ENCODE peak calls at places on chromosome 2, in eight cellular contexts. V, Y, S, A, O, P, R and Q are unnamed samples. For H3K36me3, the result is how much of the 10 kb centered on the place peaks cover.

GRCh38 chr2:144452169-144453038 is 67.5 kb downstream of the ZEB2 start:
- DNase-seq in V (no peak), Y (peak), S (no peak), A (no peak), O (no peak), P (no peak), R (no peak), Q (no peak)

GRCh38 chr2:9205963-9206948 is at the start of gene ASAP2:
- DNase-seq in V (peak), Y (peak), S (no peak), A (peak), O (peak), P (no peak), R (peak), Q (peak)

GRCh38 chr2:168166902-168167510 is 80.4 kb downstream of the STK39 start:
- DNase-seq in V (no peak), Y (no peak), S (no peak), A (no peak), O (peak), P (no peak), R (no peak), Q (no peak)

GRCh38 chr2:221492606-221493005 is 79.5 kb downstream of the EPHA4 start:
- DNase-seq in V (no peak), Y (no peak), S (no peak), A (no peak), O (no peak), P (no peak), R (no peak), Q (no peak)

GRCh38 chr2:127107622-127107999 is 657 bp upstream of the BIN1 start:
- DNase-seq in V (peak), Y (peak), S (no peak), A (no peak), O (no peak), P (no peak), R (no peak), Q (peak)

GRCh38 chr2:10260130-10260529 is 42.6 kb upstream of the HPCAL1 start:
- DNase-seq in V (peak), Y (no peak), S (no peak), A (no peak), O (no peak), P (no peak), R (no peak), Q (peak)

GRCh38 chr2:241809383-241810303 is 650 bp downstream of the NEU4 start:
- DNase-seq in V (no peak), Y (no peak), S (no peak), A (no peak), O (no peak), P (no peak), R (no peak), Q (peak)

GRCh38 chr2:156405586-156405985 is 30.6 kb upstream of the GPD2 start:
- DNase-seq in V (peak), Y (peak), S (peak), A (no peak), O (peak), P (no peak), R (peak), Q (no peak)

GRCh38 chr2:4539121-4539520 is 835.7 kb downstream of the DCDC2C start:
- DNase-seq in V (no peak), Y (no peak), S (no peak), A (no peak), O (no peak), P (no peak), R (no peak), Q (no peak)

GRCh38 chr2:67625671-67626070 is 228.5 kb downstream of the ETAA1 start:
- DNase-seq in V (no peak), Y (no peak), S (no peak), A (no peak), O (no peak), P (no peak), R (no peak), Q (no peak)

GRCh38 chr2:15687720-15688119 is 96.1 kb downstream of the DDX1 start:
- DNase-seq in V (no peak), Y (no peak), S (no peak), A (no peak), O (no peak), P (no peak), R (no peak), Q (no peak)

GRCh38 chr2:19403785-19404184 is 45.4 kb upstream of the OSR1 start:
- DNase-seq in V (no peak), Y (no peak), S (no peak), A (no peak), O (no peak), P (peak), R (no peak), Q (no peak)

GRCh38 chr2:221931251-221931991 is 359.3 kb upstream of the EPHA4 start:
- DNase-seq in V (no peak), Y (no peak), S (no peak), A (no peak), O (no peak), P (no peak), R (no peak), Q (no peak)

GRCh38 chr2:56133441-56133840 is 50.3 kb upstream of the CCDC85A start:
- DNase-seq in V (no peak), Y (no peak), S (no peak), A (no peak), O (no peak), P (peak), R (no peak), Q (no peak)

GRCh38 chr2:16127958-16128357 is 187.6 kb downstream of the MYCN start:
- DNase-seq in V (no peak), Y (no peak), S (no peak), A (no peak), O (peak), P (no peak), R (no peak), Q (peak)

GRCh38 chr2:26706616-26707473 is 14.3 kb downstream of the KCNK3 start:
- DNase-seq in V (no peak), Y (no peak), S (no peak), A (peak), O (no peak), P (no peak), R (no peak), Q (no peak)

GRCh38 chr2:183919167-183919566 is 679.2 kb upstream of the ZNF804A start:
- DNase-seq in V (no peak), Y (no peak), S (no peak), A (no peak), O (no peak), P (no peak), R (no peak), Q (no peak)

GRCh38 chr2:239393401-239393940 is 7.3 kb downstream of the HDAC4 start:
- DNase-seq in V (peak), Y (no peak), S (no peak), A (no peak), O (no peak), P (no peak), R (no peak), Q (peak)

GRCh38 chr2:223949241-223949640 is 4.1 kb upstream of the WDFY1 start:
- DNase-seq in V (no peak), Y (no peak), S (no peak), A (no peak), O (no peak), P (no peak), R (no peak), Q (no peak)

GRCh38 chr2:219344756-219345458 is 12.4 kb upstream of the RESP18 start:
- DNase-seq in V (no peak), Y (no peak), S (peak), A (peak), O (no peak), P (no peak), R (no peak), Q (peak)

GRCh38 chr2:31137211-31138036 is 816 bp downstream of the GALNT14 start:
- DNase-seq in V (no peak), Y (peak), S (no peak), A (no peak), O (no peak), P (no peak), R (no peak), Q (no peak)

GRCh38 chr2:232731470-232731869 is 34.3 kb downstream of the GIGYF2 start:
- DNase-seq in V (no peak), Y (no peak), S (no peak), A (no peak), O (no peak), P (no peak), R (no peak), Q (no peak)

GRCh38 chr2:203280428-203281064 is 41.7 kb downstream of the CYP20A1 start:
- DNase-seq in V (no peak), Y (no peak), S (no peak), A (no peak), O (no peak), P (no peak), R (no peak), Q (no peak)

GRCh38 chr2:105369009-105369408 is 29.8 kb downstream of the FHL2 start:
- DNase-seq in V (no peak), Y (no peak), S (no peak), A (no peak), O (no peak), P (no peak), R (no peak), Q (no peak)
- H3K27ac ChIP-seq in V (no peak), Y (no peak), S (no peak), A (no peak), O (no peak), P (no peak), R (peak), Q (no peak)

GRCh38 chr2:40033781-40034180 is 254.7 kb upstream of the THUMPD2 start:
- DNase-seq in V (no peak), Y (no peak), S (no peak), A (no peak), O (no peak), P (no peak), R (no peak), Q (no peak)
- H3K4me3 ChIP-seq in V (no peak), Y (no peak), S (no peak), A (no peak), O (no peak), P (no peak), R (no peak), Q (no peak)

GRCh38 chr2:111947219-111947618 is 48.8 kb downstream of the MERTK start:
- DNase-seq in V (no peak), Y (no peak), S (no peak), A (no peak), O (no peak), P (no peak), R (no peak), Q (no peak)
- H3K36me3 ChIP-seq in V (under half), Y (under half), S (under half), A (under half), O (under half), P (under half), R (under half), Q (under half)

GRCh38 chr2:68767996-68768395 is 33.4 kb downstream of the ARHGAP25 start:
- DNase-seq in V (no peak), Y (no peak), S (no peak), A (no peak), O (no peak), P (peak), R (no peak), Q (no peak)

GRCh38 chr2:68767031-68767961 is 32.7 kb downstream of the ARHGAP25 start:
- DNase-seq in V (peak), Y (no peak), S (no peak), A (no peak), O (no peak), P (peak), R (no peak), Q (peak)

GRCh38 chr2:68765739-68766377 is 31.2 kb downstream of the ARHGAP25 start:
- DNase-seq in V (no peak), Y (peak), S (no peak), A (no peak), O (no peak), P (peak), R (no peak), Q (peak)

GRCh38 chr2:68764781-68765385 is 30.3 kb downstream of the ARHGAP25 start:
- DNase-seq in V (no peak), Y (peak), S (no peak), A (no peak), O (no peak), P (peak), R (no peak), Q (peak)

GRCh38 chr2:68766378-68766845 is 31.8 kb downstream of the ARHGAP25 start:
- DNase-seq in V (peak), Y (no peak), S (no peak), A (no peak), O (no peak), P (peak), R (peak), Q (peak)
- H3K27ac ChIP-seq in V (peak), Y (no peak), S (no peak), A (no peak), O (no peak), P (peak), R (peak), Q (peak)